ENCODE peak calls at places on chromosome 7, in six cellular contexts. J is transverse colon, U is HFFc6, L is A549, H is suprapubic skin, E is glutamatergic neuron. P is an unnamed sample.
A peak's percentile ranks its signal among the peaks of the same experiment; 100 is the strongest.

GRCh38 chr7:156178214-156178613 is 366.0 kb upstream of the SHH start:
- DNase-seq in J (no peak), U (no peak), E (no peak), H (no peak), L (no peak), P (no peak)

GRCh38 chr7:835491-836401 is 3.5 kb downstream of the SUN1 start:
- DNase-seq in L (no peak), H (no peak), U (no peak), J (peak; percentile 32), E (no peak), P (no peak)

GRCh38 chr7:21986101-21986500 is 40.4 kb upstream of the CDCA7L start:
- DNase-seq in J (no peak), L (no peak), U (no peak), H (no peak), E (no peak), P (no peak)

GRCh38 chr7:2209146-2209960 is 23.4 kb downstream of the MAD1L1 start:
- DNase-seq in J (peak; percentile 59), L (peak; percentile 70), H (peak; percentile 79), U (peak; percentile 41), E (peak; percentile 88), P (peak; percentile 81)

GRCh38 chr7:963236-964078 is 9.0 kb upstream of the ADAP1 start:
- DNase-seq in E (no peak), U (no peak), L (no peak), J (no peak), H (peak; percentile 64), P (no peak)

GRCh38 chr7:112414855-112415490 is 35.3 kb upstream of the IFRD1 start:
- DNase-seq in U (peak; percentile 48), J (no peak), E (no peak), L (peak; percentile 68), H (no peak), P (peak; percentile 70)

GRCh38 chr7:20306499-20306946 is 24.2 kb upstream of the ITGB8 start:
- DNase-seq in H (no peak), E (no peak), J (no peak), U (no peak), L (no peak), P (no peak)

GRCh38 chr7:94511763-94512162 is 2.2 kb downstream of the CASD1 start:
- DNase-seq in J (no peak), L (no peak), U (no peak), E (no peak), H (no peak), P (peak; percentile 5)

GRCh38 chr7:129341838-129342806 is 92.1 kb upstream of the STRIP2 start:
- DNase-seq in J (no peak), H (no peak), E (no peak), L (no peak), U (no peak), P (no peak)

GRCh38 chr7:30396379-30396778 is 82.2 kb downstream of the NOD1 start:
- DNase-seq in J (no peak), U (no peak), E (no peak), L (no peak), H (no peak), P (peak; percentile 43)

GRCh38 chr7:20264623-20265022 is 47.4 kb upstream of the MACC1 start:
- DNase-seq in J (no peak), U (no peak), L (no peak), E (no peak), H (no peak), P (no peak)

GRCh38 chr7:44986218-44987053 is 7.6 kb upstream of the MYO1G start:
- DNase-seq in L (peak; percentile 68), U (peak; percentile 90), H (peak; percentile 95), J (peak; percentile 96), E (peak; percentile 97), P (peak; percentile 94)

GRCh38 chr7:19079066-19079465 is 38.4 kb downstream of the TWIST1 start:
- DNase-seq in L (no peak), J (no peak), H (no peak), E (no peak), U (peak; percentile 34), P (peak; percentile 87)

GRCh38 chr7:150897502-150898474 is 45.5 kb downstream of the AOC1 start:
- DNase-seq in H (no peak), U (no peak), L (no peak), J (peak; percentile 37), E (no peak), P (peak; percentile 23)

GRCh38 chr7:35722054-35722849 is 27.3 kb upstream of the HERPUD2 start:
- DNase-seq in U (no peak), E (no peak), L (no peak), J (no peak), H (no peak), P (no peak)

GRCh38 chr7:41447106-41448042 is 255.5 kb downstream of the INHBA start:
- DNase-seq in U (no peak), L (no peak), E (no peak), H (no peak), J (no peak), P (no peak)

GRCh38 chr7:73519867-73520672 is 2.0 kb downstream of the BAZ1B start:
- DNase-seq in E (no peak), J (peak; percentile 12), U (no peak), H (peak; percentile 50), L (no peak), P (peak; percentile 28)

GRCh38 chr7:137882261-137882668 is 35.5 kb upstream of the DGKI start:
- DNase-seq in J (no peak), U (peak; percentile 100), E (no peak), L (peak; percentile 84), H (no peak), P (peak; percentile 98)

GRCh38 chr7:56091591-56091990 is 1.2 kb downstream of the PHKG1 start:
- DNase-seq in U (no peak), J (peak; percentile 24), E (no peak), H (no peak), L (no peak), P (no peak)

DNA sequence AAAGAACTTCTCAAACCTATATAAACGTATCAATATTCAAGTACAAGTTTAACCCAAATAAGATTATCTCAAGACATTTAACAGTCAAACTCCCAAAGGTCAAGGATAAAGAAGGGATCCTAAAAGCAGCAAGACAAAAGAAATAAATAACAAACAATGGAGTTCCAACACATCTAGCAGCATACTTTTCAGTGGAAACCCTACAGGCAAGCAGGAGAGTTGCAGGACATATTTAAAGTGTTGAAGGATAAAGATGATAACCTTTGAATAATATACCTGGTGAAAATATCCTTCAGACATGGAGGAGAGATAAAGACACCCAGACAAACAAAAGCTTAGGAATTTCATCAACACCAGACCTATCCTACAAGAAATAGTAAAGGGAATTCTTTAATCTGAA is 82.8 kb downstream of the TES start:
- DNase-seq in J (no peak), E (no peak), L (no peak), U (no peak), H (no peak), P (no peak)
- TF ChIP-seq CTCF in J (no peak), E (no peak), L (no peak), U (peak; percentile 62), H (no peak), P (peak; percentile 32)

GRCh38 chr7:138887085-138887705 is 89.2 kb upstream of the ATP6V0A4 start:
- DNase-seq in L (no peak), H (no peak), E (no peak), J (no peak), U (no peak), P (no peak)

GRCh38 chr7:138887872-138888656 is 90.1 kb upstream of the ATP6V0A4 start:
- DNase-seq in E (no peak), L (no peak), H (no peak), U (no peak), J (no peak), P (no peak)

GRCh38 chr7:138885383-138886147 is 87.6 kb upstream of the ATP6V0A4 start:
- DNase-seq in H (no peak), U (no peak), E (no peak), L (no peak), J (no peak), P (no peak)

GRCh38 chr7:138889566-138889965 is 91.6 kb upstream of the ATP6V0A4 start:
- DNase-seq in E (no peak), H (no peak), L (no peak), J (no peak), U (peak; percentile 30), P (peak; percentile 31)

DNA sequence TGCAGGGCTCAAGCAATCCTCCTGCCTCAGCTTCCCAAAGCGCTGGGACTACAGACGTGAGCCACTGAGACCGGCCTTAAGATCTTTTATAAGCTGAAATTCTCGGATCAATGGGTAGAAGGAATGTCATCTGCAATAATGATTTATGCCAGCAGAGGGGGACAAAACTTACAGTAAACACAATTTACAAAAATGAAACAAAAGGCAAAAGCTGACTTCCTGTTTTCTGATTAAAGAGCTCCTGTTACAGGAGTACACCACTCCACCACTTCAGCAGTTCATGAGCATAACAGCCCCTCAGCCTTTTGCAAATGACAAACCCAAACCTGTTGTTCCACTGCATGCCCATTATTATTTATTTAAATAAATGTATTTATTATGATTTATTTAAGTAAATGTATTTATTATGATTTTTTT is 88.5 kb upstream of the ATP6V0A4 start:
- DNase-seq in U (peak; percentile 66), L (peak; percentile 55), J (no peak), H (no peak), E (no peak), P (peak; percentile 85)
- TF ChIP-seq CTCF in U (peak; percentile 89), L (peak; percentile 65), J (peak; percentile 74), H (peak; percentile 53), E (peak; percentile 78), P (peak; percentile 67)

DNA sequence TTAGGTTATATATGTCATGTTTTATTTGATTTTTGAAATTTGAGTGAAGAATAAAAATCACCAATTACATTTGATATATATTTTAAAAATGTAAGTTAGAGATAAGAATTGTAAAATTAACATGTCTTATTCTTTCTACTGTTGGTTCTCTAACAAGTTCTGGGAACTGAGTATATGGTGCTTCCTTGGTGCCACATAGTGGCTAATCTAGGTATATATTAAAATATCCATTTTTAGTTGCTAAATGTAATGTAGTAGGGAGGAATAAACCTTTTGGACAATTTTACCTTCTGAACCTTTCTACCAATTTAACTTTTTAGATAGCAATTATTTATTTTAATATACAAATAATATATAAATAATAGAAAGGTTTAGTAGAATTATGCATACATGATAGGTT is 17.5 kb downstream of the CFAP69 start:
- DNase-seq in L (peak; percentile 37), H (no peak), J (no peak), E (no peak), U (peak; percentile 50), P (peak; percentile 73)
- TF ChIP-seq CTCF in L (peak; percentile 76), H (peak; percentile 33), J (peak; percentile 62), E (peak; percentile 27), U (peak; percentile 81), P (peak; percentile 49)

DNA sequence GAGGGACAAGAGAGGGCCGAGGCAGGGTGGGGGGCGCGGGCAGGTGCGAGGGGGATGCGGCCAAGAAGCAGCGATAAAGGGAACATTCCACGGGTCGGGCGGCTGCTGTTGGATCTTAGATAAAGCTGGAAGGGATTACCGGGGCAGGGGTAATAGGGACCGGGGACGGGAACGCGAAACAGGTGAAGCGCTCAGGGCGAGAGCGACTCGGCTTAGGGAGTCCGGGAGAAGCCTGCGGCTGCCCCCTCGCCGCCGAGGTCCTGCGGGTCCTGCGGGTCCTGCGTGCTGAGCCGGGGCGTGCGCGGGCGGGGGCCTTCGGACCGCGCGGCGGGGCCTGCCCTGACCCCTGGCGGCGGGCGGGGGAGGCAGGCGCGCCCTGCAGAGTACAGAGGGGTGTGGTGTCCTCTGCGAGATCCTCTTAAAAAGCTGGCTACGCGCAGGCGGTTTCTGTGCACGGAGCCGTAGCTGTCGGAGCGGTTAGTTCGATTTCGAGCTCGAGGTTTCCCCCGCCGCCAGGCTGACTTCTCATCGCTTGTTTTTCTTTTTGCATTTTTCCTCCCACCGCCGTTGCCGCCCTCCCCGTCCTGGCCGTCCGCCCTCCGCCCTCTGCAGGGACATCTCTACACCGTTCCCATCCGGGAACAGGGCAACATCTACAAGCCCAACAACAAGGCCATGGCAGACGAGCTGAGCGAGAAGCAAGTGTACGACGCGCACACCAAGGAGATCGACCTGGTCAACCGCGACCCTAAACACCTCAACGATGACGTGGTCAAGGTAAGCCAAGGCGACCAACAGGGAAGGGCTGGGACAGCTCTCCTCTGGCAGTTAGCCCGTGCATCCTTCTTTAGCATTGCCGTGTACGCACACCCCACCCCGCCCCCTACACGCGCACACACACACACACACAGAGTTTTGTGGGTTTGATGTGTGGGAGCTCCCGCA is 1.3 kb downstream of the CAV1 start:
- DNase-seq in J (peak; percentile 80), E (peak; percentile 83), H (peak; percentile 85), U (peak; percentile 90), L (peak; percentile 83), P (peak; percentile 92)
- TF ChIP-seq CTCF in J (peak; percentile 57), E (peak; percentile 80), H (peak; percentile 95), U (peak; percentile 92), L (peak; percentile 86), P (peak; percentile 46)

P was measured in choroid plexus epithelial cell.